ENCODE peak calls at places on chromosomes 7 and 10, in ten cellular contexts. A is AG04450, Y is aorta, L is hepatocyte, X is mammary epithelial cell, H is cardiac muscle cell, U is BJ, Z is AG09309, D is fibroblast of mammary gland, N is colonic mucosa. I is an unnamed sample.
A peak's percentile ranks its signal among the peaks of the same experiment; 100 is the strongest.

GRCh38 chr10:72425133-72425532 is 70.4 kb upstream of the DNAJB12 start:
- DNase-seq in A (no peak), Y (no peak), L (peak; percentile 3), X (no peak), H (peak; percentile 6), U (no peak), Z (no peak), D (no peak), N (no peak), I (no peak)

GRCh38 chr7:27032843-27033242 is 63.0 kb downstream of the HOXA1 start:
- DNase-seq in A (no peak), Y (no peak), L (no peak), X (no peak), H (peak; percentile 46), U (no peak), Z (peak; percentile 8), D (peak; percentile 58), N (no peak), I (no peak)

GRCh38 chr10:122541541-122542002 is 19.0 kb upstream of the DMBT1 start:
- DNase-seq in A (no peak), Y (no peak), L (no peak), X (peak; percentile 69), H (no peak), U (no peak), Z (no peak), D (peak; percentile 56), N (no peak), I (no peak)

GRCh38 chr10:122176232-122176865 is 94.7 kb upstream of the BTBD16 start:
- DNase-seq in A (no peak), Y (no peak), L (no peak), X (no peak), H (no peak), U (no peak), Z (no peak), D (peak; percentile 25), N (no peak), I (no peak)

GRCh38 chr7:81692146-81692905 is 77.5 kb downstream of the HGF start:
- DNase-seq in A (peak; percentile 53), Y (no peak), L (no peak), X (no peak), H (no peak), U (no peak), Z (no peak), D (peak; percentile 97), N (no peak), I (no peak)

GRCh38 chr7:924541-925231 is 29.8 kb downstream of the ADAP1 start:
- DNase-seq in A (no peak), Y (peak; percentile 57), L (no peak), X (no peak), H (no peak), U (no peak), Z (no peak), D (no peak), N (peak; percentile 59), I (no peak)

GRCh38 chr7:108973075-108973474 is 403.4 kb downstream of the DNAJB9 start:
- DNase-seq in A (no peak), Y (no peak), L (peak; percentile 45), X (no peak), H (peak; percentile 52), U (no peak), Z (no peak), D (no peak), N (no peak), I (no peak)

GRCh38 chr7:70765651-70766050 is 366.3 kb upstream of the GALNT17 start:
- DNase-seq in A (no peak), Y (no peak), L (no peak), X (no peak), H (no peak), U (no peak), Z (no peak), D (no peak), N (no peak), I (no peak)

DNA sequence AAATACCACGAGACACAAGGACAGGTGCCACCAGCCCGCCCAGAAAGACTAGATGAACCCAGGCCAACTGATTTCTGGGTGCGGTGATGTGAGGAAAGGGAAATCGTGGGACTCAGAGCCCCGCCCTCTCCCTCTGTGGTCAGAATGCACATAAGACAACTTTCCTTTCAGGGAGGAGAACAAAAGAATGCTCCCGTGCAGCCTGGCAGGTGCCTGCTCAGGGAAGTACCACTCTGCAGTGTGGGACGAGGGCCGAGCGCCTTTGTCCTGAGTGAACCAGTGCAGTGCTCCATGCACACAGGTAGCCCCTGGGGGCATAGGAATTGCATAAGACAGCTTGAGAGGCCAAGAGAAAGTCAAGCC is 119.5 kb downstream of the ABLIM1 start:
- DNase-seq in A (no peak), Y (no peak), L (no peak), X (no peak), H (no peak), U (no peak), Z (no peak), D (no peak), N (peak; percentile 90), I (no peak)
- H3K4me3 ChIP-seq in A (no peak overlapping the region), Y (no peak overlapping the region), L (no peak overlapping the region), X (no peak overlapping the region), H (no peak overlapping the region), U (no peak overlapping the region), Z (no peak overlapping the region), D (no peak overlapping the region), N (no peak overlapping the region), I (no peak overlapping the region)

GRCh38 chr10:49610015-49610734 is at the start of gene SLC18A3:
- DNase-seq in A (no peak), Y (peak; percentile 37), L (no peak), X (no peak), H (peak; percentile 35), U (no peak), Z (no peak), D (no peak), N (no peak), I (no peak)

GRCh38 chr10:49611815-49612512 is 1.9 kb downstream of the SLC18A3 start:
- DNase-seq in A (no peak), Y (peak; percentile 32), L (no peak), X (peak; percentile 30), H (no peak), U (no peak), Z (no peak), D (no peak), N (no peak), I (no peak)

GRCh38 chr10:49612513-49613159 is 1.2 kb upstream of the CHAT start:
- DNase-seq in A (no peak), Y (peak; percentile 22), L (no peak), X (no peak), H (peak; percentile 12), U (no peak), Z (no peak), D (no peak), N (no peak), I (no peak)

GRCh38 chr10:49610735-49611165 is 640 bp downstream of the SLC18A3 start:
- DNase-seq in A (no peak), Y (peak; percentile 24), L (no peak), X (no peak), H (peak; percentile 12), U (no peak), Z (no peak), D (no peak), N (no peak), I (no peak)

DNA sequence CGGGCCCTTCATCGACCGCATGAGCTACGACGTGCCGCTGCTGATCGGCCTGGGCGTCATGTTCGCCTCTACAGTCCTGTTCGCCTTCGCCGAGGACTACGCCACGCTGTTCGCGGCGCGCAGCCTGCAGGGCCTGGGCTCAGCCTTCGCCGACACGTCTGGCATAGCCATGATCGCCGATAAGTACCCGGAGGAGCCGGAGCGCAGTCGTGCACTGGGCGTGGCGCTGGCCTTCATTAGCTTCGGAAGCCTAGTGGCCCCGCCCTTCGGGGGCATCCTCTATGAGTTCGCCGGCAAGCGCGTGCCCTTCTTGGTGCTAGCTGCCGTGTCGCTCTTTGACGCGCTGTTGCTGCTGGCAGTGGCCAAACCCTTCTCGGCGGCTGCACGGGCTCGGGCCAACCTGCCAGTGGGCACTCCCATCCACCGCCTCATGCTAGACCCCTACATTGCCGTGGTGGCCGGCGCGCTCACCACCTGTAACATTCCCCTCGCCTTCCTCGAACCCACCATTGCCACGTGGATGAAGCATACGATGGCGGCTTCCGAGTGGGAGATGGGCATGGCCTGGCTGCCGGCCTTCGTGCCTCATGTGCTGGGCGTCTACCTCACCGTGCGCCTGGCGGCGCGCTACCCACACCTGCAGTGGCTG is 1.2 kb downstream of the SLC18A3 start:
- DNase-seq in A (no peak), Y (peak; percentile 35), L (no peak), X (no peak), H (no peak), U (no peak), Z (no peak), D (no peak), N (no peak), I (no peak)
- H3K4me3 ChIP-seq in A (no peak overlapping the region), Y (no peak overlapping the region), L (no peak overlapping the region), X (no peak overlapping the region), H (no peak overlapping the region), U (no peak overlapping the region), Z (no peak overlapping the region), D (no peak overlapping the region), N (no peak overlapping the region), I (no peak overlapping the region)

GRCh38 chr7:130941322-130942210 is 207.6 kb upstream of the KLF14 start:
- DNase-seq in A (no peak), Y (no peak), L (peak; percentile 29), X (peak; percentile 79), H (no peak), U (no peak), Z (no peak), D (peak; percentile 84), N (peak; percentile 75), I (no peak)

GRCh38 chr7:130940907-130941306 is 206.9 kb upstream of the KLF14 start:
- DNase-seq in A (no peak), Y (no peak), L (no peak), X (no peak), H (no peak), U (no peak), Z (no peak), D (no peak), N (no peak), I (no peak)

GRCh38 chr7:130943336-130943901 is 209.4 kb upstream of the KLF14 start:
- DNase-seq in A (peak; percentile 82), Y (no peak), L (no peak), X (peak; percentile 71), H (no peak), U (no peak), Z (no peak), D (peak; percentile 88), N (no peak), I (no peak)

GRCh38 chr7:130943981-130944380 is 210.0 kb upstream of the KLF14 start:
- DNase-seq in A (no peak), Y (no peak), L (no peak), X (no peak), H (no peak), U (no peak), Z (no peak), D (no peak), N (no peak), I (no peak)

DNA sequence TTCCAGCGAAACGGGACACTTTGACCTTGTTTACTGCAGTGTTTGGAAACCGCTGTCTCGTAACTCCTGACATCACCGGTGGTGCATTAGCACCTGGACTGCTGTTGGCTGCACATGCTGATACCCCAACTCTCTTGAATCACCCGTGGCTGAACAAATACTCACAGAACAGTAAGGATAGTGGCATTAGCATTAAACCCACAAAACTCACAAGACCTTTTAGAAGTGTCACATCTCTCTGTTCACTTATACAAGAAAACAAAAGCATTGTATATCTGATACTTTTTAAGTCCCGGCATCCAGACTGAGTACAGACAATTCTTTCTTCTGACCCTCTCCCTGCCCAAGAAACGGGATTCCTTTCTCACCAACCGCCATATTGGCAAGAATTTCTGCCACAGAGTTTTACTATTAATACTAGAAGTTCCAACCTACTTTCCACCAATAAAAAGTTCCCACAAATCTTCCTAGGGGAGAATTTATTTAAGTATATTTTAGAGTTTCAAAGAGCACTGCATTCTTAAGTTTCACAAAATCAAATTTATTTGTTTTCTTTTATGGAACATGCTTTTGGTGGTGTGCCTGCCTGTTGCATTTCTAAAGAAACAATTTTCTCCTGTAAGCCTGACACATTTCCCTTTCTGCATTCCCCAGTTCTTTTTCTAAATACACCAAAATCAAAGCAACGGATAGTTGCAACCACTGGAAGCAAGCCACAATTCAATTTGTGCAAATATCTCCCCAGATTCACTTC is 208.4 kb upstream of the KLF14 start:
- DNase-seq in A (no peak), Y (no peak), L (no peak), X (peak; percentile 78), H (no peak), U (no peak), Z (no peak), D (peak; percentile 96), N (peak; percentile 62), I (no peak)
- H3K4me3 ChIP-seq in A (peak overlapping the region; percentile 80), Y (no peak overlapping the region), L (no peak overlapping the region), X (no peak overlapping the region), H (no peak overlapping the region), U (no peak overlapping the region), Z (no peak overlapping the region), D (peak overlapping the region; percentile 73), N (peak overlapping the region; percentile 35), I (peak overlapping the region; percentile 71)

DNA sequence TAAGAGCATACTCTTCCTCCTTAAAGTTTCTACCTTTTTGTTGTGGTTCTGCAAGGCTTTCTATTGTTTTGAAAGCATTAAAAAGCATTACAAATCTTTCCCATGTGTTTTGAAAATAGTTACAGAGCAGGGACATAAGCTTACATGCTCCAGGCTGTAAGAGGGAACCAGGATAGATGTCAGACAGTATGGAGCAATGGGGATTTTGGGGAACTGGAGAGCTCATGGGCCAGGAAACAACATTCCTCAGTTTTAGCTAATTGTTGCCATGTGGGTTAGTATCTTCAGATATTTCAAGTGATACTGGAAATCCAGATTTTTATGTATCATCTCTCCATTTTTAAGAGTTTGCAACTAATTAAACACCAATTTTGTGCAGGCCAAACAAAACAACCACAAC is 3.5 kb downstream of the MDFIC start:
- DNase-seq in A (no peak), Y (no peak), L (no peak), X (no peak), H (no peak), U (no peak), Z (no peak), D (no peak), N (no peak), I (no peak)
- H3K4me3 ChIP-seq in A (no peak overlapping the region), Y (no peak overlapping the region), L (no peak overlapping the region), X (no peak overlapping the region), H (no peak overlapping the region), U (no peak overlapping the region), Z (no peak overlapping the region), D (no peak overlapping the region), N (no peak overlapping the region), I (no peak overlapping the region)